ENCODE peak calls at places on chromosome 22, in eight cellular contexts. N is endothelial cell; W is activated CD8-positive, alpha-beta memory T cell treated with anti-CD3 and anti-CD28 coated beads for 24 hours; D is foreskin melanocyte; F is hepatic stellate cell; Z is activated CD4-positive, alpha-beta T cell treated with anti-CD3 and anti-CD28 coated beads, Interleukin-2, amount 50 U/mL, for 1 hour; Y is myocyte; G is hippocampal formation. U is an unnamed sample.

GRCh38 chr22:37925767-37926166 is 19.7 kb downstream of the MICALL1 start:
- DNase-seq in D (no peak), F (no peak), N (no peak), G (no peak), W (no peak), Y (no peak), Z (no peak), U (no peak)

GRCh38 chr22:32905400-32905799 is 103.9 kb downstream of the TIMP3 start:
- DNase-seq in F (no peak), Z (no peak), Y (no peak), W (no peak), G (no peak), D (no peak), N (no peak), U (no peak)

GRCh38 chr22:40401532-40401931 is 31.1 kb downstream of the SGSM3 start:
- DNase-seq in D (no peak), N (no peak), W (peak; percentile 76), Y (no peak), G (no peak), F (no peak), Z (peak; percentile 40), U (no peak)

GRCh38 chr22:33357894-33358440 is 299.8 kb upstream of the SYN3 start:
- DNase-seq in Y (no peak), N (no peak), D (no peak), F (no peak), G (no peak), Z (no peak), W (no peak), U (no peak)

GRCh38 chr22:38554281-38554680 is 15.7 kb downstream of the DMC1 start:
- DNase-seq in N (no peak), Z (no peak), G (no peak), D (no peak), Y (no peak), F (peak; percentile 47), W (no peak), U (no peak)

GRCh38 chr22:37454857-37455686 is 27.8 kb upstream of the ELFN2 start:
- DNase-seq in F (peak; percentile 86), Z (no peak), N (no peak), W (no peak), Y (peak; percentile 61), G (no peak), D (no peak), U (no peak)

GRCh38 chr22:49735411-49736311 is 92.0 kb downstream of the BRD1 start:
- DNase-seq in G (no peak), Y (peak; percentile 71), D (no peak), W (peak; percentile 59), N (peak; percentile 54), Z (no peak), F (no peak), U (peak; percentile 81)

GRCh38 chr22:36740716-36741115 is 35.2 kb downstream of the IFT27 start:
- DNase-seq in N (no peak), W (no peak), Y (no peak), Z (no peak), G (no peak), F (no peak), D (no peak), U (no peak)

GRCh38 chr22:25122136-25122764 is 77.4 kb upstream of the CRYBB3 start:
- DNase-seq in Z (no peak), D (no peak), F (no peak), Y (no peak), W (no peak), N (no peak), G (no peak), U (no peak)

GRCh38 chr22:50544078-50544745 is 1.5 kb upstream of the KLHDC7B start:
- DNase-seq in D (no peak), F (peak; percentile 88), Y (no peak), N (peak; percentile 88), W (peak; percentile 93), Z (peak; percentile 82), G (peak; percentile 48), U (peak; percentile 93)

GRCh38 chr22:50739279-50739691 is 1.3 kb downstream of the ACR start:
- DNase-seq in F (no peak), W (peak; percentile 46), Z (no peak), N (peak; percentile 18), D (no peak), Y (no peak), G (no peak), U (peak; percentile 10)

GRCh38 chr22:42688241-42688913 is 32.3 kb downstream of the A4GALT start:
- DNase-seq in Y (peak; percentile 99), Z (no peak), W (no peak), F (peak; percentile 84), D (peak; percentile 42), G (peak; percentile 17), N (peak; percentile 49), U (peak; percentile 48)

GRCh38 chr22:47138898-47139789 is 376.7 kb downstream of the TBC1D22A start:
- DNase-seq in W (no peak), Y (no peak), N (no peak), G (no peak), Z (no peak), D (no peak), F (no peak), U (no peak)

GRCh38 chr22:46684706-46685105 is 53.3 kb downstream of the CERK start:
- DNase-seq in G (no peak), F (no peak), D (no peak), Y (no peak), Z (no peak), N (no peak), W (no peak), U (no peak)

GRCh38 chr22:38069372-38070249 is 12.4 kb downstream of the PICK1 start:
- DNase-seq in D (peak; percentile 65), W (no peak), F (peak; percentile 90), Y (peak; percentile 92), N (no peak), G (peak; percentile 80), Z (no peak), U (peak; percentile 58)

GRCh38 chr22:27844656-27845602 is 43.4 kb upstream of the MN1 start:
- DNase-seq in D (no peak), N (no peak), Z (no peak), W (peak; percentile 48), F (no peak), Y (no peak), G (no peak), U (no peak)

GRCh38 chr22:22996511-22997261 is 73.6 kb upstream of the GNAZ start:
- DNase-seq in Y (no peak), F (no peak), G (no peak), D (no peak), Z (no peak), N (no peak), W (no peak), U (no peak)

GRCh38 chr22:32325416-32325801 is 32.3 kb upstream of the RFPL3 start:
- DNase-seq in Y (no peak), F (no peak), W (peak; percentile 41), D (no peak), G (no peak), N (no peak), Z (no peak), U (no peak)

GRCh38 chr22:38727530-38728451 is 22.0 kb downstream of the GTPBP1 start:
- DNase-seq in Y (no peak), F (no peak), D (no peak), N (no peak), G (no peak), W (no peak), Z (no peak), U (no peak)

GRCh38 chr22:24962094-24962493 is 9.6 kb downstream of the KIAA1671 start:
- DNase-seq in G (no peak), W (no peak), N (no peak), Z (no peak), D (no peak), F (no peak), Y (no peak), U (no peak)

GRCh38 chr22:37316875-37317371 is 34.6 kb downstream of the CYTH4 start:
- DNase-seq in N (peak; percentile 85), F (peak; percentile 92), G (peak; percentile 53), Z (peak; percentile 67), Y (peak; percentile 90), D (peak; percentile 35), W (peak; percentile 88), U (peak; percentile 80)

GRCh38 chr22:32788884-32789624 is 12.5 kb upstream of the TIMP3 start:
- DNase-seq in D (no peak), G (no peak), Z (no peak), W (no peak), N (no peak), F (no peak), Y (no peak), U (no peak)

GRCh38 chr22:36340621-36341020 is 47.1 kb downstream of the MYH9 start:
- DNase-seq in D (no peak), Z (no peak), N (no peak), W (no peak), G (no peak), F (no peak), Y (no peak), U (no peak)

GRCh38 chr22:30486118-30486517 is 14.3 kb upstream of the SEC14L3 start:
- DNase-seq in G (no peak), F (no peak), D (no peak), W (no peak), N (no peak), Z (no peak), Y (no peak), U (no peak)

GRCh38 chr22:50456466-50457234 is 18.2 kb downstream of the SBF1 start:
- DNase-seq in G (no peak), F (no peak), W (no peak), N (no peak), D (no peak), Z (no peak), Y (no peak), U (peak; percentile 60)

GRCh38 chr22:35021166-35021565 is 44.8 kb upstream of the ISX start:
- DNase-seq in Y (no peak), D (no peak), F (no peak), Z (no peak), G (no peak), N (no peak), W (no peak), U (no peak)

GRCh38 chr22:19779011-19779421 is 18.4 kb downstream of the TBX1 start:
- DNase-seq in G (no peak), W (no peak), Z (no peak), Y (no peak), F (no peak), N (no peak), D (no peak), U (peak; percentile 0)

GRCh38 chr22:26674211-26675190 is 17.1 kb downstream of the MIAT start:
- DNase-seq in D (no peak), Y (no peak), W (no peak), N (no peak), Z (peak; percentile 29), F (no peak), G (no peak), U (no peak)

GRCh38 chr22:28351585-28351984 is 328.1 kb downstream of the TTC28 start:
- DNase-seq in D (no peak), F (no peak), W (no peak), G (no peak), N (no peak), Z (no peak), Y (no peak), U (no peak)

GRCh38 chr22:41231369-41231768 is 9.4 kb downstream of the CHADL start:
- DNase-seq in W (no peak), D (no peak), Y (no peak), F (no peak), Z (no peak), G (no peak), N (no peak), U (no peak)

GRCh38 chr22:44842417-44842816 is 90.0 kb downstream of the ARHGAP8 start:
- DNase-seq in F (no peak), Y (no peak), D (no peak), Z (no peak), G (no peak), N (no peak), W (no peak), U (no peak)

GRCh38 chr22:17569971-17570511 is 6.7 kb downstream of the SLC25A18 start:
- DNase-seq in D (peak; percentile 35), Y (no peak), N (no peak), F (no peak), W (no peak), G (peak; percentile 34), Z (no peak), U (no peak)

GRCh38 chr22:45129703-45130524 is 33.8 kb upstream of the NUP50 start:
- DNase-seq in G (no peak), W (peak; percentile 64), N (no peak), F (no peak), D (no peak), Y (no peak), Z (no peak), U (no peak)

GRCh38 chr22:36135306-36135705 is 25.2 kb downstream of the APOL3 start:
- DNase-seq in F (no peak), Z (no peak), W (no peak), G (no peak), N (no peak), D (no peak), Y (no peak), U (no peak)